ENCODE peak calls at places on chromosomes 6 and 20, in four cellular contexts. U is suprapubic skin, M is progenitor cell of endocrine pancreas, F is fibroblast of lung. G is an unnamed sample.

GRCh38 chr6:106564476-106564875 is 64.8 kb downstream of the RTN4IP1 start:
- DNase-seq in F (no peak), U (no peak), M (no peak), G (no peak)

GRCh38 chr6:29824144-29824543 is 3.5 kb upstream of the HLA-G start:
- DNase-seq in U (no peak), F (no peak), M (no peak), G (no peak)

GRCh38 chr6:105932440-105932839 is 153.7 kb upstream of the PRDM1 start:
- DNase-seq in U (no peak), F (no peak), M (no peak), G (no peak)

GRCh38 chr6:150118208-150118607 is 24.6 kb upstream of the PPP1R14C start:
- DNase-seq in M (no peak), U (no peak), F (no peak), G (no peak)

GRCh38 chr6:20572940-20573339 is 38.7 kb downstream of the CDKAL1 start:
- DNase-seq in U (no peak), F (peak), M (no peak), G (peak)

GRCh38 chr6:4608361-4609115 is 167.7 kb upstream of the CDYL start:
- DNase-seq in M (no peak), U (no peak), F (no peak), G (no peak)

GRCh38 chr6:109073344-109074235 is 21.1 kb downstream of the SESN1 start:
- DNase-seq in U (no peak), F (peak), M (no peak), G (peak)

GRCh38 chr6:38483526-38483925 is 156.2 kb downstream of the BTBD9 start:
- DNase-seq in M (no peak), F (no peak), U (no peak), G (no peak)

GRCh38 chr6:30720738-30721197 is 616 bp downstream of the TUBB start:
- DNase-seq in M (peak), U (peak), F (peak), G (peak)

GRCh38 chr20:919491-919916 is 3.4 kb upstream of the ANGPT4 start:
- DNase-seq in M (no peak), F (no peak), U (no peak), G (no peak)

GRCh38 chr6:159056941-159057340 is 12.2 kb upstream of the TAGAP start:
- DNase-seq in U (no peak), M (no peak), F (no peak), G (no peak)

GRCh38 chr6:44056392-44057237 is 70.6 kb downstream of the MRPL14 start:
- DNase-seq in F (peak), M (no peak), U (no peak), G (peak)

GRCh38 chr20:5211803-5212714 is 85.3 kb downstream of the CDS2 start:
- DNase-seq in M (no peak), F (no peak), U (no peak), G (no peak)

GRCh38 chr20:1427457-1428054 is 34.7 kb upstream of the FKBP1A start:
- DNase-seq in F (peak), M (no peak), U (no peak), G (no peak)

GRCh38 chr6:79335133-79335674 is 100.7 kb upstream of the HMGN3 start:
- DNase-seq in U (no peak), F (peak), M (no peak), G (no peak)

GRCh38 chr20:25118529-25118928 is 36.6 kb upstream of the VSX1 start:
- DNase-seq in U (no peak), F (no peak), M (no peak), G (no peak)

GRCh38 chr20:29873946-29874345 is 1383.5 kb upstream of the DEFB115 start:
- DNase-seq in M (no peak), F (peak), U (peak), G (no peak)

GRCh38 chr6:37137881-37138568 is 31.9 kb upstream of the PIM1 start:
- DNase-seq in U (no peak), M (peak), F (peak), G (peak)

GRCh38 chr20:4563031-4563430 is 158.7 kb upstream of the PRND start:
- DNase-seq in U (no peak), F (peak), M (no peak), G (no peak)

GRCh38 chr6:127539292-127539691 is 20.2 kb upstream of the MTCL3 start:
- DNase-seq in M (no peak), F (peak), U (no peak), G (peak)

GRCh38 chr20:50152394-50153152 is 950 bp downstream of the PEDS1 start:
- DNase-seq in F (no peak), M (no peak), U (no peak), G (peak)

GRCh38 chr6:44223471-44224153 is at the start of gene SLC29A1:
- DNase-seq in M (peak), F (peak), U (no peak), G (peak)

GRCh38 chr6:145043926-145044500 is 691.3 kb downstream of the EPM2A start:
- DNase-seq in M (no peak), F (no peak), U (no peak), G (no peak)

GRCh38 chr6:145036848-145037567 is 698.3 kb downstream of the EPM2A start:
- DNase-seq in F (no peak), M (no peak), U (no peak), G (peak)

GRCh38 chr6:145044606-145045275 is 690.6 kb downstream of the EPM2A start:
- DNase-seq in F (peak), U (no peak), M (no peak), G (peak)

GRCh38 chr6:145042559-145042958 is 692.8 kb downstream of the EPM2A start:
- DNase-seq in M (no peak), U (no peak), F (no peak), G (no peak)
- TF ChIP-seq CTCF in M (no peak), U (no peak), F (no peak), G (no peak)

DNA sequence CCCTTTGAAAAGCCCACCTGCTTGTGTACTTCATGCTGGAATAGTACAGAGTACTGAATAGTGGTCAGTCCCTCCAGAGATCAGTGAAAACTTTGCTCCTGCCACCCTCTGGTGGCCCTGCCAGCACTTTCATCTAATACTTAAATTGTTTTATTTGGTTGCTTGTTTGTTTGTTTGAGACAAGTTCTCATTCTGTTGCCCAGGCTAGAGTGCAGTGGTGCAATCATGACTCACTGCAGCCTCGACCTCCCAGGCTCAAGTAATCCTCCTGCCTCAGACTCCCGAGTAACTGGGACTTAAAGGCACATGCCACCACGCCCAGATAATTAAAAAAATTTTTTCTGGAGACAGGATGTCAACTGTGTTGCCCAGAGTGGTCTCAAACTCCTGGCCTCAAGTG is 9.1 kb downstream of the FAM83D start:
- DNase-seq in U (no peak), F (peak), M (no peak), G (peak)
- TF ChIP-seq CTCF in U (no peak), F (peak), M (no peak), G (peak)

GRCh38 chr6:15063253-15063853 is 182.5 kb upstream of the JARID2 start:
- DNase-seq in M (no peak), U (no peak), F (no peak), G (no peak)

GRCh38 chr6:15062311-15063252 is 183.3 kb upstream of the JARID2 start:
- DNase-seq in F (peak), U (no peak), M (no peak), G (peak)

GRCh38 chr6:15061176-15061575 is 184.7 kb upstream of the JARID2 start:
- DNase-seq in M (no peak), U (no peak), F (no peak), G (no peak)

GRCh38 chr6:15061908-15062307 is 184.0 kb upstream of the JARID2 start:
- DNase-seq in M (no peak), U (no peak), F (no peak), G (no peak)

DNA sequence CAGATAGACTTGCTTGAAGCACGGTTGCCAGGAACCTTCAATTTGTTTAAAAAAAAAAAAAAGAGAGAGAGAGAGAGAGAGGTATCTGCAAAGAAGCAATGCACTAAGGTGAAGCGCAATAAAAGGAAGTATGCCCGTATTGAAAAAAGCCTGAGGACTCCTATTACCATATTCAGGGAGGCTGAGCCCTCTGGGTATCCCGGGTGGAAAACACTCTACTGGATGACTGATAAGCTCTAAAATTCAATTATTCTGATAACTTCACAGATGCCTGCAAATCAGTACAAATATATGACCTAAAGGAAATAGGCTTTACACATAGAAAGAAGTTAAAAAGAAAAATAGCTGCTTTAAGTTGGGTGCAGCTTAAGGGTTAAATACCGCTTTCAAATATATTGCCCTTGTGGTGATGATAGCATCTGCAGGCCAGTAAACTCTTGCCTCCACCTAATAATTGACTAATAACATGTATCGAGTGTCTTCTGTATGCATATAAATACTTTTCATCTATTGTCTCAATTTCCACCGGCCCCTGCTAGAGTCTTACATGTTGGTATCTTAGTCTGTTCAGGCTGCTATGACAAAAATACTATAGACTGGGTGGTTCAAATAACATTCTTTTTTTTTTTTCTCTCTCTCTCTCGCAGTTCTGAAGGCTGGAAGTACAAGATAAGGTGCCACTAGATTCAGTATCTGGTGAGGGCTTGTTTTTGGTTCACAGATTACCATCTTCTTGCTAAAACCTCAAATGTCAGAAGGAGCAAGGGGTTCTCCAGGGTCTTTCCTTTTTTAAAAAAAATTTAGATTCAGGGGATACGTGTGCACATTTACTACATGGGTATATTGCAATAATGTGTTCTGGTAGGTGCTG is 187.4 kb upstream of the JARID2 start:
- DNase-seq in F (no peak), U (no peak), M (no peak), G (no peak)
- TF ChIP-seq CTCF in F (no peak), U (no peak), M (peak), G (no peak)

DNA sequence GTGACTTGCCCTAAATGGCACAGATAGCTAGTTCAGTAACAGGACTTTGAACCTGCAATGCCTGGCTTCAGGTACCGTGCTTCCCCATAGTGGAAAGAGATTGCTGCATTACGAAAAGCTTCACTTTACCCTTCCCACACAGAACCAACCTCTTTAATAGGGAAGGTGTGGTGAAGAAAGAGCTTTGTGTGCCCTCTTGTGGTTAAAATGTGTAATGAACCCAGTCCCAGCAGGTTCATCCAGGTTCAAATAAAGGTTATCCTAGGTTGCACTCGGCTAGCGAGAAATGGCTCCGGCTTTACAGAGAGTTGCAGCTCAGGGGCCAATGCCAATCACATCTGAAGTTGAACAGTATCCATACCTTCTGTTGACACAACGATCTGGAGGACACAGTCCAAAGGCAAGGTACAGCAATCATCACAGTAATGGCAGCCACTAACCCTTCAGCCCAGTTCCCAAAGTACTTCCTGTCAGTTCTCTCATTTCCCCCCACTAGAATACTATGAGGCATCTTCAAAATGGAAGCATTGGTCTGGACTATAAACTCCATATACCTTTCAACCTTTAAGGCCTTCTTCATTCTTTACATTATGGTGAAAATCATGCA is 3.0 kb downstream of the DEFB115 start:
- DNase-seq in U (no peak), M (no peak), F (no peak), G (peak)
- TF ChIP-seq CTCF in U (no peak), M (peak), F (no peak), G (peak)

DNA sequence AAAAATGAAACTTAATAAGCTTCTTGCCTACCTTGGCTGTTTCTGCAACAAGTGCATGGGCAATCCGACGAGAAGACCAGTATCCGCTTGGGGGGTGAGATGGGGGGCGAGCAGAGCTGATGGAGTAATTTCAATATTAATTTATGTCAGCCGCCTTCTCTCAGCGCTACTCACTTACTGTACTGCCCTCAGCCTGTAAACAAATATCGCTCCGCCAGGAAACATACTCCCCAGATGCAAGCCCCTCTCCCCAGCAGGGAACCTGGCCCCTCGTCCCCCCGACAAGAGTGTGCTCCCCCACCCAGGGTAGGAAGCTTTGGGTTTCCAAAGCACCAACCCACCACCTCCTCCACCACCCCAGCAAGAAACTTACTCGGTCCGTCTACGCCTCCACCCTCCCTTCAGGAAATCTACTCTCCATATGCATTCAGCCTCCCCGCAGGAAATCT is 556 bp downstream of the TRERF1 start:
- DNase-seq in U (no peak), M (no peak), F (peak), G (no peak)
- TF ChIP-seq CTCF in U (no peak), M (no peak), F (no peak), G (no peak)